ENCODE peak calls at places on chromosomes 2 and 18, in four cellular contexts. D is HFFc6, T is cardiac fibroblast, Z is astrocyte. X is an unnamed sample.

GRCh38 chr2:57880446-57880845 is 166.2 kb upstream of the VRK2 start:
- DNase-seq in T (no peak), D (no peak), Z (no peak), X (no peak)

GRCh38 chr2:18149660-18150246 is 271.3 kb downstream of the KCNS3 start:
- DNase-seq in D (peak; percentile 49), Z (no peak), T (peak; percentile 58), X (no peak)

GRCh38 chr2:1047485-1047884 is 96.8 kb downstream of the SNTG2 start:
- DNase-seq in D (peak; percentile 10), Z (peak; percentile 11), T (peak; percentile 7), X (no peak)

GRCh38 chr2:98063289-98063688 is 23.7 kb upstream of the VWA3B start:
- DNase-seq in T (no peak), D (no peak), Z (no peak), X (peak; percentile 15)

GRCh38 chr2:42298132-42298531 is 62.9 kb downstream of the COX7A2L start:
- DNase-seq in D (no peak), Z (peak; percentile 43), T (no peak), X (no peak)

GRCh38 chr2:241312082-241312481 is 3.4 kb downstream of the HDLBP start:
- DNase-seq in Z (peak; percentile 60), D (peak; percentile 51), T (no peak), X (no peak)

GRCh38 chr18:68520406-68521075 is 194.4 kb downstream of the TMX3 start:
- DNase-seq in T (no peak), D (peak; percentile 59), Z (peak; percentile 75), X (no peak)

GRCh38 chr2:224085246-224085645 is 46.2 kb upstream of the SERPINE2 start:
- DNase-seq in Z (peak; percentile 68), T (peak; percentile 52), D (peak; percentile 71), X (no peak)

GRCh38 chr2:153871231-153872221 is at the start of gene GALNT13:
- DNase-seq in Z (peak; percentile 33), T (peak; percentile 15), D (no peak), X (peak; percentile 74)

GRCh38 chr18:54906636-54907180 is 52.6 kb downstream of the CCDC68 start:
- DNase-seq in T (peak; percentile 46), Z (peak; percentile 53), D (peak; percentile 54), X (no peak)

GRCh38 chr18:75041586-75041985 is 167.4 kb downstream of the PTGR3 start:
- DNase-seq in Z (peak; percentile 9), D (peak; percentile 3), T (peak; percentile 53), X (no peak)

GRCh38 chr2:213752575-213752974 is 468.3 kb downstream of the SPAG16 start:
- DNase-seq in T (no peak), Z (no peak), D (no peak), X (no peak)

GRCh38 chr2:29293830-29294438 is 178.7 kb downstream of the CLIP4 start:
- DNase-seq in T (peak; percentile 42), D (no peak), Z (no peak), X (peak; percentile 58)

GRCh38 chr2:71530987-71531332 is 77.6 kb downstream of the DYSF start:
- DNase-seq in Z (no peak), T (no peak), D (no peak), X (no peak)

GRCh38 chr2:47321411-47322031 is 81.4 kb upstream of the MSH2 start:
- DNase-seq in T (no peak), D (no peak), Z (no peak), X (no peak)

GRCh38 chr2:112924855-112925254 is 13.9 kb downstream of the IL37 start:
- DNase-seq in D (no peak), T (no peak), Z (no peak), X (no peak)

GRCh38 chr2:173075056-173075780 is 428 bp upstream of the MAP3K20 start:
- DNase-seq in D (no peak), Z (no peak), T (no peak), X (no peak)
- TF ChIP-seq CTCF in D (no peak), Z (no peak), T (no peak), X (no peak)

DNA sequence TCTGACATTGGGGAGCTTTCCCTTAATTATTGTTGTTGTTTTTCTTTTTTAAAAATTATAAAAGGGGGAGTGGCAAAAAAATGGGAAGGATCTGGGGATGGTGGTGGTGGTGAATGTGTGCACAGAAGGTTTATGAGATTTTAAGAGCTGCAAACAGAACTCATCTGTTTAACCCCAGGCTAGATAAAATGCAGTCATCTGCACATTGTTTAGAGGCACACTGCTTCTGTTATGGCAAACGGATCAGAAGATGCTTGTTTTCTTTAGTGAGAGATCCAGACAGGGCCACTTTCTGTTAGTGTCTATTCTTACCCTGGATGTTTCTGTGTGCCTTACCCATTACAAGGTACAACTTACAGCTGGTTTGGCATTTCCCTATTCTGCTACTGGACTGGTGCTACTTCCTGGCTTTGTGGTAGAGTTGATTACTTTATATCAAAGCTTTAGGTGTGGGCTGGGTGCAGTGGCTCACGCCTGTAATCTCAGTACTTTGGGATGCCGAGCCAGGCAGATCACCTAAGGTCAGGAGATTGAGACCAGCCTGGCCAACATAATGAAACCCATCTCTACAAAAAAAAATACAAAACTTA is 68.2 kb upstream of the NRP2 start:
- DNase-seq in D (no peak), Z (no peak), T (no peak), X (no peak)
- TF ChIP-seq CTCF in D (no peak), Z (no peak), T (no peak), X (no peak)

GRCh38 chr2:215870986-215871385 is 142.4 kb downstream of the MREG start:
- DNase-seq in T (no peak), Z (no peak), D (no peak), X (peak; percentile 6)
- TF ChIP-seq CTCF in T (peak; percentile 45), Z (peak; percentile 17), D (peak; percentile 67), X (peak; percentile 46)

GRCh38 chr2:55618649-55619055 is 1.2 kb upstream of the PPP4R3B start:
- DNase-seq in D (peak; percentile 49), Z (peak; percentile 41), T (peak; percentile 63), X (peak; percentile 39)

GRCh38 chr2:55616509-55617159 is 788 bp downstream of the PPP4R3B start:
- DNase-seq in D (peak; percentile 52), T (peak; percentile 70), Z (peak; percentile 52), X (no peak)

GRCh38 chr2:55620123-55620779 is 2.8 kb upstream of the PPP4R3B start:
- DNase-seq in Z (no peak), T (peak; percentile 16), D (no peak), X (no peak)

GRCh38 chr2:55618025-55618648 is 715 bp upstream of the PPP4R3B start:
- DNase-seq in D (peak; percentile 0), Z (peak; percentile 18), T (peak; percentile 12), X (no peak)

DNA sequence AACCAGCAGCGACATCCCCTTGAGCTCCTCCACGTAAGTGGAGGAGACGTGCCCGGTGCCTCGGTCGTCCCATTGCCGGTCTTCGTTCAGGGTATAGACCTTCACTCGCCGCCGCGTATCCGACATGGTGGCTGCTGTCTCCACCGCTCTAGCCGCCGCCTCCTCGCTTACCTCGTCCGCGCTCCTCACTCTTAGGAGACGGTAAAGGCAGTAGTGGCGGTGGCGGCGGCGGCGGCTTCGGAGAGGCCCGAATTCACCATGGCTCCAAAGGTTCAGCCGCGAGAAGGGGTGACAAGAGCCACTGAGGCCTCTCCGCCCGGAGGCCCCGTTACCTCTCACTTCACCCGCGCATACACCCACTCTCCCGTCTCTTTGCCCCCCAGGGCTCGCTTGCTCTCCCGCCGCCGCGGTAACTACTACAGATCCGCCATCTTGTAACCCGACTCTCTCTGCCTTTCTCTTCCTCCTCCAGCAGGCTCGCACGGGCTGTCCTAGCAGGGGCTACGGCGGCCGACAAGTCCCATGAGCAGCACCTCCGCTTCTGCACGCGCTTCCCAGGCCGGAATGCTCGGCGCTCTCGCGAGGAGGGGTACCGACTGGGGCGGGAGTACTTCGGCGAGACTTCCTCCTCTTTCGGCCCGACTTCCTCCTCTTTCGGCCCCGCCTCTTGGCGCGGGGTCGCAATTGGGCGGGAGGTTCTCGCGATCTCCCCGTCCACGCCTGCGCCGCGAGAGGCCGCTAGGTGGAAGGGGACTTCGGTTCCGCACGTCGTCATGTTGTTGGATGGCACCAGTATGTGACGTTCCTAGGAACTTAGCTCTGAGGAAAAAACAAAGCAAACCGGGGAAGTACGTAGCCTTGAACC is at the start of gene PPP4R3B:
- DNase-seq in D (peak; percentile 100), Z (peak; percentile 99), T (peak; percentile 100), X (peak; percentile 93)
- TF ChIP-seq CTCF in D (peak; percentile 71), Z (no peak), T (peak; percentile 35), X (peak; percentile 53)

GRCh38 chr2:36530983-36531354 is 67.0 kb downstream of the FEZ2 start:
- DNase-seq in T (peak; percentile 93), Z (no peak), D (no peak), X (no peak)
- TF ChIP-seq CTCF in T (peak; percentile 44), Z (no peak), D (peak; percentile 52), X (no peak)

DNA sequence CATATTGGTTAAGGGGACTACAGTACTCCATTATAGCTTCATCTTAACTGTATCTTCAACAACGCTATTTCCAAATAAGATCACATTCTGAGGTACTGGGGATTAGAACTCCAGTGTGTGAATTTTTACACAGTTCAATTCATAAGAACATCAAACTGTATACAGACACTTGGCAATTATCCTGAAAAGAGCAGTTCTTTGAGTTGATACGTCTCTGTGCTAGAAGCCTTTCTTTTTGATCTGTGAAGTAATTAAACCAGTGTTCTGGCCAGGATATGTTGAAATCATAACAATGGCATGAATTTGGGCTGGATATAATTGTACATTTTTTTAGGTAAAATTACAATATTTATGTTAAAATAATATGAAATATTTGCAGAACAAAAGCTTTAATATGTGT is 93.5 kb upstream of the ITPRID2 start:
- DNase-seq in D (no peak), Z (no peak), T (peak; percentile 55), X (no peak)
- TF ChIP-seq CTCF in D (no peak), Z (no peak), T (no peak), X (no peak)

DNA sequence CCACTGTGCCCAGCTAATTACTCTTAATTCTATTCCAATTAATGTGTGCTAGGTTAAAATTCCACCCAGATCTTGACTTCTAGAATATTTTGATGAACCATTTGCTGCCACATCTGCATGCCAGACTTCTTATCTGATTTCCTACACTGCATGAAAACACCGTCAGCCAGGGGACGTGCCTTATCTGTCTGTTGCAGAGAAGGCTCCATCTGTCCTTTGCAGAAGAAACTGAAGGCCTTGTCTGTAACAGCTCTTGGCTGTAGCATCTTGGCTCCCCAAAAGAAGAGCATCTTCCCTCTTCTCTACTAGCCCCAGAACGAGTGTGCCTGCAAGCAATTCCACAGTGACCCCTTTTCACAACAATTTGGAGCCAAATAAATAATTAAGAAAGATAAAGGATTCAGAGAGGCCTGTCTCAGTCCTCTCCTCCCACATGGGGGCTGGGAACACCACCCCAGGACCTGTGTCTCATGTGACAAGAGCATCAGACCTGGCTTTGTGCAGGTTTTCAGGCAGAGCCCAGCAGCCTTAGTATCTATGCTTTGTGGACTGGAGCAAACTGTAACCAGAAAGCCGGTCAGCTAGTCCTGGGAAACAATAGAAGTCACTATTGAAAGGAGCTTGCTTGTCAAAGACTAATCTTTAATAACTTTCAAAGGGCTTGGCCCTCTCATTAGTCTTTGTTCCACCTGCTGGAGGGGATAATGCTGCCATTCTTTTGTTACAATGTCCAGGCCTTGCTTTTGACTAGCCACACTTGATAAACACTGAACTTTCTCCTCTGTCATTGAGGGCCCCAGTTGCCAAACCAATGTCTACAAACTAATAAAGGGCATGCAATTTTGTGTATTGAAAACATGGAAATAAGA is 84.0 kb upstream of the NEUROD1 start:
- DNase-seq in T (no peak), D (no peak), Z (no peak), X (no peak)
- TF ChIP-seq CTCF in T (no peak), D (no peak), Z (no peak), X (no peak)

DNA sequence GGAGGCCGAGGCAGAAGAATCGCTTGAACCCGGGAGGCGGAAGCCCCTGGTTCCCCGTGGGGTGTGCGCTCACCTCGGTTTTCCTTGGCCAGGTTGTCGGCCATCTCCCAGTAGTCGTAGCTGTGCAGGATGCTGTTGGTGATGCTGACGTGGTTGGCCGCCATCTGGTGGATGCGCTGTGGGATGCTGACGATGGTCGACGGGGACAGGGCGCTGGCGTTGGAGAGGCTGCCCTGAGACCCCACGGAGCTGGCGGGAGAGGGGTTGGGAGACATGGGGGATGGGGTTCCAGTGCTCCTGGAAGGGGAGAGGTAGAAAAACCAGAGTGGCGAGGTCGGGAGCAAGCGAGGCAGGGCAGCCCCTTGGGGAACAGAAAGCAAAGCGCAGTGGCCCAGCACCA is 64.4 kb upstream of the REV1 start:
- DNase-seq in D (no peak), T (peak; percentile 2), Z (no peak), X (no peak)
- TF ChIP-seq CTCF in D (no peak), T (peak; percentile 9), Z (no peak), X (peak; percentile 47)

X was measured in neural crest cell.